ENCODE peak calls at places on chromosomes 4 and X, in five cellular contexts. Y is NCI-H524, K is astrocyte of the cerebellum, M is hepatic stellate cell, U is H54. R is an unnamed sample.

GRCh38 chrX:33840176-33840575 is 291.9 kb downstream of the FAM47A start:
- DNase-seq in U (no peak), Y (no peak), K (no peak), M (no peak), R (no peak)

GRCh38 chrX:40622741-40623536 is at the start of gene MPC1L:
- DNase-seq in K (no peak), U (no peak), Y (no peak), M (no peak), R (no peak)

GRCh38 chr4:172998527-172999469 is 169.8 kb upstream of the GALNT7 start:
- DNase-seq in M (peak), K (peak), U (no peak), Y (no peak), R (no peak)

GRCh38 chr4:147546341-147546740 is 65.4 kb downstream of the EDNRA start:
- DNase-seq in Y (no peak), K (peak), M (peak), U (no peak), R (no peak)

GRCh38 chr4:992297-993110 is 700 bp downstream of the SLC26A1 start:
- DNase-seq in M (peak), U (no peak), Y (no peak), K (no peak), R (no peak)

GRCh38 chrX:31223817-31224216 is 152.0 kb upstream of the FTHL17 start:
- DNase-seq in U (no peak), K (no peak), M (peak), Y (no peak), R (no peak)

GRCh38 chr4:123579961-123580360 is 183.4 kb downstream of the SPRY1 start:
- DNase-seq in M (no peak), Y (no peak), U (no peak), K (no peak), R (no peak)

GRCh38 chr4:5993876-5994811 is 24.1 kb downstream of the C4orf50 start:
- DNase-seq in K (no peak), Y (no peak), M (no peak), U (no peak), R (no peak)

GRCh38 chr4:127048371-127049085 is 584.2 kb upstream of the INTU start:
- DNase-seq in Y (no peak), M (no peak), K (no peak), U (no peak), R (no peak)

GRCh38 chrX:39862958-39863357 is 234.8 kb downstream of the BCOR start:
- DNase-seq in U (no peak), K (no peak), M (no peak), Y (no peak), R (no peak)